ENCODE peak calls at places on chromosomes 13 and 19, in four cellular contexts. One of them, this sample, is unnamed. For H3K4me1, the result is how much of the 10 kb centered on the place peaks cover.

GRCh38 chr19:52585604-52586003 is 15.5 kb downstream of the ZNF701 start:
- DNase-seq in BE2C: no peak
- DNase-seq in CD4-positive, CD25-positive, alpha-beta regulatory T cell: no peak
- DNase-seq in Caco-2: no peak
- DNase-seq in this sample: no peak

GRCh38 chr13:26051231-26052135 is at the start of gene SHISA2:
- DNase-seq in BE2C: peak
- DNase-seq in CD4-positive, CD25-positive, alpha-beta regulatory T cell: no peak
- DNase-seq in Caco-2: no peak
- DNase-seq in this sample: peak

GRCh38 chr19:40751065-40751923 is at the start of gene SNRPA:
- DNase-seq in BE2C: peak
- DNase-seq in CD4-positive, CD25-positive, alpha-beta regulatory T cell: peak
- DNase-seq in Caco-2: peak
- DNase-seq in this sample: peak

GRCh38 chr19:4538601-4538954 is 1.3 kb downstream of the LRG1 start:
- DNase-seq in BE2C: no peak
- DNase-seq in CD4-positive, CD25-positive, alpha-beta regulatory T cell: no peak
- DNase-seq in Caco-2: no peak
- DNase-seq in this sample: no peak

GRCh38 chr19:18109731-18110671 is 12.4 kb downstream of the MAST3 start:
- DNase-seq in BE2C: peak
- DNase-seq in CD4-positive, CD25-positive, alpha-beta regulatory T cell: peak
- DNase-seq in Caco-2: peak
- DNase-seq in this sample: no peak

GRCh38 chr13:100440756-100441421 is 147.7 kb downstream of the GGACT start:
- DNase-seq in BE2C: no peak
- DNase-seq in CD4-positive, CD25-positive, alpha-beta regulatory T cell: no peak
- DNase-seq in Caco-2: no peak
- DNase-seq in this sample: no peak

GRCh38 chr19:35140207-35140897 is 1.7 kb downstream of the FXYD1 start:
- DNase-seq in BE2C: no peak
- DNase-seq in CD4-positive, CD25-positive, alpha-beta regulatory T cell: no peak
- DNase-seq in Caco-2: no peak
- DNase-seq in this sample: no peak

GRCh38 chr19:18174983-18175382 is 1.4 kb downstream of the IFI30 start:
- DNase-seq in BE2C: no peak
- DNase-seq in CD4-positive, CD25-positive, alpha-beta regulatory T cell: no peak
- DNase-seq in Caco-2: no peak
- DNase-seq in this sample: no peak

GRCh38 chr13:78601886-78602560 is 1.3 kb downstream of the POU4F1 start:
- DNase-seq in BE2C: no peak
- DNase-seq in CD4-positive, CD25-positive, alpha-beta regulatory T cell: no peak
- DNase-seq in Caco-2: no peak
- DNase-seq in this sample: no peak

GRCh38 chr13:20566424-20566916 is 487 bp upstream of the IFT88 start:
- DNase-seq in BE2C: no peak
- DNase-seq in CD4-positive, CD25-positive, alpha-beta regulatory T cell: no peak
- DNase-seq in Caco-2: no peak
- DNase-seq in this sample: no peak

GRCh38 chr19:41367848-41368301 is 3.9 kb upstream of the B9D2 start:
- DNase-seq in BE2C: no peak
- DNase-seq in CD4-positive, CD25-positive, alpha-beta regulatory T cell: no peak
- DNase-seq in Caco-2: no peak
- DNase-seq in this sample: no peak

GRCh38 chr19:40521276-40521675 is 54.5 kb downstream of the SPTBN4 start:
- DNase-seq in BE2C: peak
- DNase-seq in CD4-positive, CD25-positive, alpha-beta regulatory T cell: peak
- DNase-seq in Caco-2: no peak
- DNase-seq in this sample: no peak

GRCh38 chr13:62014299-62014698 is 598.6 kb upstream of the PCDH20 start:
- DNase-seq in BE2C: no peak
- DNase-seq in CD4-positive, CD25-positive, alpha-beta regulatory T cell: no peak
- DNase-seq in Caco-2: no peak
- DNase-seq in this sample: no peak

GRCh38 chr19:30854207-30854606 is 482.0 kb downstream of the ZNF536 start:
- DNase-seq in BE2C: no peak
- DNase-seq in CD4-positive, CD25-positive, alpha-beta regulatory T cell: no peak
- DNase-seq in Caco-2: no peak
- DNase-seq in this sample: no peak

GRCh38 chr13:98752111-98752941 is at the start of gene SLC15A1:
- DNase-seq in BE2C: no peak
- DNase-seq in CD4-positive, CD25-positive, alpha-beta regulatory T cell: no peak
- DNase-seq in Caco-2: peak
- DNase-seq in this sample: no peak

GRCh38 chr13:22357132-22357531 is 686.3 kb downstream of the FGF9 start:
- DNase-seq in BE2C: no peak
- DNase-seq in CD4-positive, CD25-positive, alpha-beta regulatory T cell: no peak
- DNase-seq in Caco-2: no peak
- DNase-seq in this sample: no peak

GRCh38 chr13:51315658-51316057 is 23.8 kb upstream of the SERPINE3 start:
- DNase-seq in BE2C: no peak
- DNase-seq in CD4-positive, CD25-positive, alpha-beta regulatory T cell: no peak
- DNase-seq in Caco-2: no peak
- DNase-seq in this sample: no peak

GRCh38 chr13:74819549-74819948 is 662.4 kb downstream of the TBC1D4 start:
- DNase-seq in BE2C: no peak
- DNase-seq in CD4-positive, CD25-positive, alpha-beta regulatory T cell: no peak
- DNase-seq in Caco-2: no peak
- DNase-seq in this sample: no peak

GRCh38 chr19:797528-798414 is 519 bp downstream of the PTBP1 start:
- DNase-seq in BE2C: peak
- DNase-seq in CD4-positive, CD25-positive, alpha-beta regulatory T cell: peak
- DNase-seq in Caco-2: peak
- DNase-seq in this sample: peak

GRCh38 chr19:42942187-42942789 is 5.3 kb upstream of the PSG7 start:
- DNase-seq in BE2C: no peak
- DNase-seq in CD4-positive, CD25-positive, alpha-beta regulatory T cell: no peak
- DNase-seq in Caco-2: no peak
- DNase-seq in this sample: no peak

GRCh38 chr13:49749852-49750251 is 42.6 kb downstream of the KPNA3 start:
- DNase-seq in BE2C: no peak
- DNase-seq in CD4-positive, CD25-positive, alpha-beta regulatory T cell: no peak
- DNase-seq in Caco-2: no peak
- DNase-seq in this sample: no peak

GRCh38 chr13:49681837-49682236 is 9.4 kb downstream of the EBPL start:
- DNase-seq in BE2C: no peak
- DNase-seq in CD4-positive, CD25-positive, alpha-beta regulatory T cell: no peak
- DNase-seq in Caco-2: no peak
- DNase-seq in this sample: no peak

GRCh38 chr19:54967611-54968010 is 1.4 kb downstream of the NLRP2 start:
- DNase-seq in BE2C: no peak
- DNase-seq in CD4-positive, CD25-positive, alpha-beta regulatory T cell: no peak
- DNase-seq in Caco-2: no peak
- DNase-seq in this sample: no peak

GRCh38 chr19:18929311-18929710 is 9.8 kb downstream of the DDX49 start:
- DNase-seq in BE2C: no peak
- DNase-seq in CD4-positive, CD25-positive, alpha-beta regulatory T cell: no peak
- DNase-seq in Caco-2: no peak
- DNase-seq in this sample: no peak

GRCh38 chr19:15437355-15438123 is 12.2 kb downstream of the WIZ start:
- DNase-seq in BE2C: no peak
- DNase-seq in CD4-positive, CD25-positive, alpha-beta regulatory T cell: no peak
- DNase-seq in Caco-2: peak
- DNase-seq in this sample: no peak

GRCh38 chr19:31214997-31215396 is 134.2 kb downstream of the TSHZ3 start:
- DNase-seq in BE2C: no peak
- DNase-seq in CD4-positive, CD25-positive, alpha-beta regulatory T cell: no peak
- DNase-seq in Caco-2: no peak
- DNase-seq in this sample: no peak

GRCh38 chr13:98910501-98910951 is 67.3 kb downstream of the DOCK9 start:
- DNase-seq in BE2C: no peak
- DNase-seq in CD4-positive, CD25-positive, alpha-beta regulatory T cell: peak
- DNase-seq in Caco-2: no peak
- DNase-seq in this sample: no peak

GRCh38 chr19:32824136-32824835 is 45.3 kb downstream of the SLC7A9 start:
- DNase-seq in BE2C: no peak
- DNase-seq in CD4-positive, CD25-positive, alpha-beta regulatory T cell: no peak
- DNase-seq in Caco-2: no peak
- DNase-seq in this sample: no peak

GRCh38 chr13:101567841-101568240 is 115.4 kb downstream of the ITGBL1 start:
- DNase-seq in BE2C: no peak
- DNase-seq in CD4-positive, CD25-positive, alpha-beta regulatory T cell: no peak
- DNase-seq in Caco-2: no peak
- DNase-seq in this sample: no peak

GRCh38 chr13:47094734-47095434 is 198.0 kb upstream of the HTR2A start:
- DNase-seq in BE2C: no peak
- DNase-seq in CD4-positive, CD25-positive, alpha-beta regulatory T cell: no peak
- DNase-seq in Caco-2: no peak
- DNase-seq in this sample: no peak

GRCh38 chr13:24043590-24044350 is 116.8 kb upstream of the SPATA13 start:
- DNase-seq in BE2C: no peak
- DNase-seq in CD4-positive, CD25-positive, alpha-beta regulatory T cell: no peak
- DNase-seq in Caco-2: no peak
- DNase-seq in this sample: no peak

GRCh38 chr19:50190439-50190891 is 13.0 kb upstream of the MYH14 start:
- DNase-seq in BE2C: no peak
- DNase-seq in CD4-positive, CD25-positive, alpha-beta regulatory T cell: no peak
- DNase-seq in Caco-2: no peak
- DNase-seq in this sample: no peak

GRCh38 chr19:35170359-35171061 is 16.0 kb downstream of the FXYD5 start:
- DNase-seq in BE2C: no peak
- DNase-seq in CD4-positive, CD25-positive, alpha-beta regulatory T cell: no peak
- DNase-seq in Caco-2: no peak
- DNase-seq in this sample: no peak

GRCh38 chr19:13573268-13573667 is 67.0 kb upstream of the CACNA1A start:
- DNase-seq in BE2C: no peak
- DNase-seq in CD4-positive, CD25-positive, alpha-beta regulatory T cell: no peak
- DNase-seq in Caco-2: no peak
- DNase-seq in this sample: no peak

GRCh38 chr19:13574933-13575332 is 68.7 kb upstream of the CACNA1A start:
- DNase-seq in BE2C: peak
- DNase-seq in CD4-positive, CD25-positive, alpha-beta regulatory T cell: no peak
- DNase-seq in Caco-2: no peak
- DNase-seq in this sample: no peak

GRCh38 chr19:13579388-13580060 is 73.2 kb upstream of the CACNA1A start:
- DNase-seq in BE2C: no peak
- DNase-seq in CD4-positive, CD25-positive, alpha-beta regulatory T cell: no peak
- DNase-seq in Caco-2: no peak
- DNase-seq in this sample: no peak

DNA sequence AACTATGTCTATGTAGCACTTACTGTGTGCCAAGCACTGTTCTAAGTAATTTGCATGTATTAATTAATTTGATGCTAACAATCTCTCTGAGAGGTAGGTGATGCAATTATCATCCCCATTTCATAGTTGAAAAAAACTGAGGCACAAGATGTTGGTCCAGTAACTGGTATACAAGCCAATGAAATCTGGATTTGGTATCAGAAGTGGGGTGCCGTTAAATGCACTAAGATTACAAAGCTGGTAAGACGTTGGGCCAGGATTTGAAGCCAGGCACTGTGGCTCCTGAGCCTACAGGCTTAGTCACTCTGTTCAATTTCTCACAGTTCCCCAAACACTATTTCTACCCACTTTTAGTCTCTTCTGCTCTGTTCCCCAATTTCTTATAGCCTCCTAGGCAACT is 70.4 kb upstream of the CACNA1A start:
- DNase-seq in BE2C: no peak
- DNase-seq in CD4-positive, CD25-positive, alpha-beta regulatory T cell: no peak
- DNase-seq in Caco-2: no peak
- DNase-seq in this sample: no peak
- H3K4me3 ChIP-seq in BE2C: no peak
- H3K4me3 ChIP-seq in CD4-positive, CD25-positive, alpha-beta regulatory T cell: no peak
- H3K4me3 ChIP-seq in Caco-2: no peak
- H3K4me3 ChIP-seq in this sample: no peak

GRCh38 chr13:33147832-33148231 is 131.6 kb downstream of the KL start:
- DNase-seq in BE2C: no peak
- DNase-seq in CD4-positive, CD25-positive, alpha-beta regulatory T cell: no peak
- DNase-seq in Caco-2: no peak
- DNase-seq in this sample: no peak
- H3K4me1 ChIP-seq in BE2C: under half
- H3K4me1 ChIP-seq in CD4-positive, CD25-positive, alpha-beta regulatory T cell: under half
- H3K4me1 ChIP-seq in Caco-2: under half
- H3K4me1 ChIP-seq in this sample: under half

DNA sequence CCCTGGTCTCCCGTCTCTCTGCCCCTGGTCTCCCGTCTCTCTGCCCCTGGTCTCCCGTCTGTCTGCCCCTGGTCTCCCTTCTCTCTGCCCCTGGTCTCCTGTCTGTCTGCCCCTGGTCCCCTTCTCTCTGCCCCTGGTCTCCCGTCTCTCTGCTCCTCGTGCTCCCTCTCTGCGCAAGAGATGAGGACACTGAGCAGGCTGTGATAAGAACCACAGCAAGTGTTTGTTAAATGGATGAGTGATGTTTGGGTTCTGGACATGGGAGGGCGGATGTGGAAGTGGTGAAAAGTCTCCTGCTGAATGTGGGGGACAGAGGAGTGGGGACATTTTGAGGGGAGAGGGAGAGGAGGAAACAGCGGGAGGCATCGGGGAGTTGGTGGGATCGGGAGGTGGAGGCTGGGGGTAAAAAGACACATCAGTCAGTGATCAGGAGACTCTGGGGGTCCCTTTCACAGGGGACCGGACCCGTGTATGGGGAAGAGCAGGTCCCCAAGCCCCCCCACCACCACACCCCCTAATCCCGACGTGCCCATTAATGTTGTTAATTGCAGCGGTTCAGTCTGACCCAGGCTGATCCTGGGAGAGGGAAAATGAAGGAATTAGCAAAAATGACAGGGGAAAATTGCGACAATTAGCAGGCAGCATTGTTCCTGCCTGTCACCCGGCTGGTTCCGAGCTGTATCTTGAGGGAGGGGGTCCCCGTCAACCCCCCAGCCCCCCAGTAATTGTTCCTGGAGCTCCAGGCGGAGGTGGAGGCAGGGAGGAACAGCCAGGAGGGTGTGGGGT is 8.1 kb downstream of the NPAS1 start:
- DNase-seq in BE2C: no peak
- DNase-seq in CD4-positive, CD25-positive, alpha-beta regulatory T cell: no peak
- DNase-seq in Caco-2: no peak
- DNase-seq in this sample: no peak
- H3K4me3 ChIP-seq in BE2C: no peak
- H3K4me3 ChIP-seq in CD4-positive, CD25-positive, alpha-beta regulatory T cell: no peak
- H3K4me3 ChIP-seq in Caco-2: no peak
- H3K4me3 ChIP-seq in this sample: no peak

DNA sequence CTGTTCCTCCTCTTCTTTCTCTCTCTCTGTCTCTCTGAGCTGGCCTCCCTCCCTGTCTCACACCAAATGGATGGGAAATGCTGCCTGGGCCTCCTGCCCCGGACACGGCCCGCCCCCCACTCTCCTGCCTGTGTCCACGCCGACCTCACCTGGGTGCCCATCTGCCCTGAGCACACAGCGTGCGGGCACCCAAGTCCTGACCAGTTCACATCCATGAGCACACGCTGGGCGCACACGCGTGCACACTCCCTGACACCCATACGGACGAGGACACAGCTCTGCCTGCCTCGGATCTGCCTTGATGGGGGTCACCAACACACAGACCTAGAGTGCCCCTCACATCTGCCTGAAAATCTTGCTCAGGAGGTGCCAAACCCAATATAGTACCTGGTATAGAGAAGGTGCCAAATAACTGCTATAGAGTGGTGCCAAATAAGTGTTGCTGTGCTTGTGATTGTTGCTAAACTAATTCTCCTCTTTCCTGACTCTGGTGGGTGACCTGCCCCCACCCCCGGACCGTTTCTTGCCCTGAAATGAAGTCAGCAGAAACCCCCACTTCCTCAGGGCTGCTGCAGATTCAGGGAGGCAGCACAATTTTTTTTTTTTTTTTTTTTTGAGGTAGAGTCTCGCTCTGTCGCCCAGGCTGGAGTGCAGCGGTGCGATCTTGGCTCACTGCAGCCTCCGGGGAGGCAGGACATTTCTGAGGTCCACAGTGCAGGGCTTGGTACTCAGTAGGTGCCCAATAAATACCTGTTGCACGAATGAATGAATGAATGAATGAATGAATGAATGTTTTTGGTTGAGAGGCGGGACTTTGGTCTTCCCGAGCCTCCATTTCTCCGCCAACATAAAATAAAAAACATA is 4.6 kb downstream of the NFIC start:
- DNase-seq in BE2C: no peak
- DNase-seq in CD4-positive, CD25-positive, alpha-beta regulatory T cell: no peak
- DNase-seq in Caco-2: no peak
- DNase-seq in this sample: no peak
- H3K4me1 ChIP-seq in BE2C: under half
- H3K4me1 ChIP-seq in CD4-positive, CD25-positive, alpha-beta regulatory T cell: under half
- H3K4me1 ChIP-seq in Caco-2: under half
- H3K4me1 ChIP-seq in this sample: under half

This sample was measured in naive thymus-derived CD4-positive, alpha-beta T cell.